ENCODE peak calls at places on chromosomes 12 and 14, in four cellular contexts. M is A549, X is ovary, H is tibial nerve. S is an unnamed sample.

GRCh38 chr12:27709932-27710591 is 570 bp upstream of the MRPS35 start:
- DNase-seq in M (no peak), X (no peak), H (peak; percentile 9), S (no peak)

GRCh38 chr14:89252887-89253532 is 164.0 kb downstream of the FOXN3 start:
- DNase-seq in M (no peak), X (no peak), H (no peak), S (no peak)

GRCh38 chr12:112852127-112852526 is 54.6 kb upstream of the OAS1 start:
- DNase-seq in M (no peak), X (no peak), H (no peak), S (no peak)

GRCh38 chr12:10690906-10691305 is 17.1 kb upstream of the STYK1 start:
- DNase-seq in M (no peak), X (no peak), H (no peak), S (no peak)

GRCh38 chr14:101839236-101839635 is 77.7 kb downstream of the PPP2R5C start:
- DNase-seq in M (no peak), X (no peak), H (no peak), S (no peak)

GRCh38 chr12:18643673-18644072 is 94.1 kb downstream of the PLCZ1 start:
- DNase-seq in M (no peak), X (no peak), H (no peak), S (no peak)

GRCh38 chr12:57899010-57899662 is 42.2 kb upstream of the ATP23 start:
- DNase-seq in M (no peak), X (peak; percentile 71), H (no peak), S (no peak)

GRCh38 chr12:131106542-131106941 is 152.8 kb downstream of the ADGRD1 start:
- DNase-seq in M (no peak), X (peak; percentile 28), H (no peak), S (no peak)

GRCh38 chr14:86013663-86014062 is 483.7 kb downstream of the FLRT2 start:
- DNase-seq in M (no peak), X (no peak), H (no peak), S (no peak)

GRCh38 chr12:12684375-12685106 is 11.4 kb downstream of the GPR19 start:
- DNase-seq in M (no peak), X (no peak), H (peak; percentile 51), S (no peak)

GRCh38 chr12:19033244-19033643 is 96.3 kb upstream of the PLEKHA5 start:
- DNase-seq in M (no peak), X (no peak), H (no peak), S (no peak)

DNA sequence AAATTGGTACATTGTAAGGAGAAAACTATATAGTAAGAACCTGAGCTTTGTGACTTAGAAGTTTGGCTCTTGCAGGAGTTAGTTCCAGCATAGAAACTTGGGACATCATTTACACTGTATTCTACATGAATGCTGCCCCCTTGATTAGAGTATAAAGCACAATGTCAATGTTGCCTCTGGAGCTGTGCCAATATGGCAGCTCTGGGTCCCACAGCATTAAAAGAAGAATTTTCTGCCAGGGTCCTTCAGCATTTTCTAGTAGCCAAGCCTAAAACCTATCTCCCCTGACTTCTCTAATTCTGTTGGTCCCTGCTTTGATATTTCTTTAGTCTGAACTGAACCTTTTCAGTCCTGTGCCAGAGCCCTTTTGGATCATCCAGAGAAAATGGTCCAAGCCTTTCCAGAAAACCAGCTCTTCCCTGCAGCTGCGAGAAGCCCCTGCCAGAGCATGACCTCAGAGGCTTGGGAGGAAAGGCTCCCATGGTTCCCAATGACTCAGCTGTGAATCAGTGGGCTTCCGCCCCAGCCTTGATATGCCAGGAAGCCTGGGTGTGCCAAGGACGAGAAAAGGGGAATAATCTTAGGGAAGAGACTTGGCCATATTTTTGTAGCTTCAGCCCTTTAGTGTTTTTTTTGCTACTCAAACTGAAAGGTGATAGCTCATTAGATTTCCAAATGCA is 43.2 kb downstream of the PLEKHG7 start:
- DNase-seq in M (peak; percentile 72), X (peak; percentile 69), H (peak; percentile 70), S (peak; percentile 94)
- H3K4me3 ChIP-seq in M (no peak overlapping the region), X (no peak overlapping the region), H (no peak overlapping the region), S (no peak overlapping the region)

GRCh38 chr14:59330455-59330854 is 134.7 kb downstream of the GPR135 start:
- DNase-seq in M (no peak), X (no peak), H (no peak), S (no peak)

GRCh38 chr14:59331217-59331616 is 134.0 kb downstream of the GPR135 start:
- DNase-seq in M (no peak), X (no peak), H (no peak), S (no peak)

GRCh38 chr14:59332727-59333126 is 132.5 kb downstream of the GPR135 start:
- DNase-seq in M (peak; percentile 15), X (no peak), H (no peak), S (no peak)

GRCh38 chr14:59333668-59334067 is 131.5 kb downstream of the GPR135 start:
- DNase-seq in M (no peak), X (no peak), H (peak; percentile 53), S (no peak)

DNA sequence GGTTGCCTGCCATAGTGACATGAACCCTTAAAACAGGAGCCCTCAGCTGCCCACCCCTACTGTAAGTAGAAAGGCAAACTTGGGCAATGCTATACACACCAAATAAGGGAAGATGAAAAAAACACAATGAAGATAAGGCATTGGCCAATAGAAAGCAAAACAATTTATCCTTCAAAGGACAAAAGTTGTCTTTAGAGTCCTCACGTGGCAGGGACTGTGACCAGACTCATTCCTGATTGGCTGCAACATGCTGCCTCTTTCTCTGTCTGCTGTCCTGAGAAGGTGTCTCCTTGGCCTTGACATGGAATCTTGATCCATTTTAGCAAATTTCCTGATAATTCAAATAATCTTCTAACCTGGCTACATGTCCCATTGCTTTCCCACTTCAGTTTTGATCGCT is 131.9 kb downstream of the GPR135 start:
- DNase-seq in M (no peak), X (no peak), H (no peak), S (no peak)
- TF ChIP-seq EP300 in M (no peak), X (no peak), H (no peak), S (no peak)

DNA sequence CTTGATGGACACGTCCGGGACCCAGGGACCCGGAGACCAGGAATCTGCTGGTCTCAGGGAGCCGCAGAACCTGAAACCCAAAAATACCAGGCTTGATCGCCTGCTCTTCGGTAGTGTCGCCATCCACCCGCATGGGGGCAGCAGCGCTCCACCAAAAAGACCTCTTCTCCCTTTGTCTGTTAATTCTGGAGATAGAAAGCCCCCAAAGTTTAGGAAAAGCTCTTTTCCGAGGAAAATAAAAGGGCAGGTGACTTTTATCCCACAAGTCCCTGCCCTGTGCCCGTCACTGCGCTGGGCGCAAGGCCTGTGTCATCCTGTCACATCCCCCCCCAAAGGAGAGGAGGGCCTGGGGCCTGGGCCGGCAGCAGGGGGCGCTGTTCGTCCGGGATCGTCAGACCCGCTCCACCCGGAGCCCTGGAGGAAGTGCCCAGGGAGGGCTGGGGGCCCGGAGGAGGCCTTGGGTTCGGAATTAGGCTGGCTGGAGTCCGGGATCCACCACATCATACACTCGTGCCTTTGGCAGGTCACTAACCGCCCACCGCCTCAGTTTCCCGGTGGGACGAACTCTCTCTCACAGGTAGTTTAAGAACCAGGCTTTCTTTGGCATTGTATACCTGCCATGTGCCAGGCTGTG is 31.9 kb downstream of the DAD1 start:
- DNase-seq in M (peak; percentile 80), X (peak; percentile 88), H (peak; percentile 79), S (no peak)
- H3K4me1 ChIP-seq in M (peaks cover 6% of the 10 kb centered on the region), X (no peaks in the 10 kb centered on the region), H (peaks cover 36% of the 10 kb centered on the region), S (peaks cover 28% of the 10 kb centered on the region)

DNA sequence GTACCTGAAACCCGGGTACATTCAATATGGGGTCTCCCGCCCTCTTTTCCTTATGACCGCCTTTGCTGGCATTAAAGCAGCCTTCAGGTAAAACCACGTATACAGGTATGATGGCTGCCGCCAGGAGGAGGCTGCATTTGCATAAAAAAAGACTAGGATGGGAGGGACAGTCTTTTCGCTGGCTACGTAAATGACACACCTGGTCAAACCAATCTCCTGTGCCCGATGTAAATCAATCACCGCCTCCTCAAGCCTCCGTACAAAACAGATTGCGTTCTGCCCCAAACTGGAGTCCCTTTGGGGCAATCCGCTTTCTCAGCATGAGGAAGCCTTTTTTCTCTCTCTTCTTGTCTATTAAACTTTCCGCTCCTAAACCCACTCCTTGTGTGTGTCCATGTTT is 8.1 kb upstream of the ALDH1L2 start:
- DNase-seq in M (no peak), X (no peak), H (no peak), S (no peak)
- H3K4me3 ChIP-seq in M (no peak overlapping the region), X (no peak overlapping the region), H (no peak overlapping the region), S (no peak overlapping the region)

GRCh38 chr12:40054554-40055226 is 51.2 kb downstream of the SLC2A13 start:
- DNase-seq in M (peak; percentile 21), X (no peak), H (peak; percentile 12), S (no peak)
- TF ChIP-seq EP300 in M (no peak), X (no peak), H (no peak), S (no peak)

S was measured in esophagus muscularis mucosa.